ENCODE peak calls at places on chromosome 2, in eight cellular contexts. G is body of pancreas; Y is fibroblast of mammary gland; S is DND-41; J is CD8-positive, alpha-beta T cell; Z is kidney; A is IMR-90; X is tibial artery. T is an unnamed sample.

GRCh38 chr2:241207151-241207550 is 18.7 kb downstream of the ANO7 start:
- DNase-seq in J (no peak), A (no peak), S (no peak), Y (no peak), Z (no peak), X (no peak), G (no peak), T (no peak)

GRCh38 chr2:98907966-98908905 is 27.8 kb downstream of the CRACDL start:
- DNase-seq in Y (no peak), X (no peak), J (no peak), S (no peak), G (no peak), A (no peak), Z (peak), T (no peak)

GRCh38 chr2:22382439-22383169 is 1002.4 kb upstream of the KLHL29 start:
- DNase-seq in Z (no peak), J (no peak), X (no peak), A (no peak), S (no peak), G (no peak), Y (no peak), T (no peak)

GRCh38 chr2:64768426-64769033 is 114.8 kb upstream of the SERTAD2 start:
- DNase-seq in J (no peak), S (no peak), Z (no peak), G (no peak), A (no peak), X (no peak), Y (no peak), T (no peak)

GRCh38 chr2:147223119-147223518 is 621.7 kb upstream of the ACVR2A start:
- DNase-seq in J (no peak), A (no peak), X (no peak), Z (no peak), S (no peak), G (no peak), Y (no peak), T (no peak)

GRCh38 chr2:162574615-162575452 is 230.9 kb downstream of the GCA start:
- DNase-seq in S (no peak), A (no peak), Z (no peak), Y (no peak), X (no peak), G (peak), J (no peak), T (no peak)

GRCh38 chr2:23477392-23477791 is 92.4 kb downstream of the KLHL29 start:
- DNase-seq in G (no peak), J (no peak), S (no peak), Z (peak), A (no peak), X (no peak), Y (no peak), T (no peak)

GRCh38 chr2:120209427-120210233 is 13.6 kb downstream of the TMEM185B start:
- DNase-seq in J (no peak), A (no peak), Y (no peak), Z (peak), G (no peak), S (no peak), X (no peak), T (no peak)

GRCh38 chr2:20071397-20072383 is 20.3 kb upstream of the LAPTM4A start:
- DNase-seq in S (no peak), G (peak), J (no peak), Z (no peak), Y (peak), A (peak), X (peak), T (peak)

GRCh38 chr2:40220177-40220925 is 231.5 kb downstream of the SLC8A1 start:
- DNase-seq in J (no peak), A (peak), X (no peak), Z (no peak), Y (peak), S (no peak), G (peak), T (peak)

GRCh38 chr2:239308696-239309397 is 92.0 kb downstream of the HDAC4 start:
- DNase-seq in G (no peak), A (peak), J (no peak), S (peak), Z (peak), Y (peak), X (peak), T (peak)

GRCh38 chr2:103594823-103595222 is 833.0 kb downstream of the TMEM182 start:
- DNase-seq in Z (no peak), Y (no peak), G (no peak), A (no peak), J (no peak), S (no peak), X (no peak), T (no peak)

GRCh38 chr2:23662941-23663729 is 263.8 kb downstream of the ATAD2B start:
- DNase-seq in Y (no peak), Z (peak), G (no peak), J (no peak), S (no peak), X (no peak), A (no peak), T (no peak)

GRCh38 chr2:144835634-144836351 is 315.9 kb upstream of the ZEB2 start:
- DNase-seq in S (no peak), A (peak), J (no peak), Y (peak), G (no peak), X (no peak), Z (no peak), T (peak)

GRCh38 chr2:128307595-128307994 is 11.1 kb downstream of the HS6ST1 start:
- DNase-seq in J (no peak), Z (no peak), Y (no peak), S (no peak), G (no peak), A (no peak), X (peak), T (no peak)

GRCh38 chr2:96550787-96551604 is 14.4 kb downstream of the ARID5A start:
- DNase-seq in Y (no peak), Z (no peak), S (no peak), J (no peak), X (no peak), G (no peak), A (no peak), T (no peak)

GRCh38 chr2:69291004-69291650 is 95.9 kb downstream of the GFPT1 start:
- DNase-seq in J (no peak), Y (peak), Z (no peak), X (no peak), A (peak), G (no peak), S (no peak), T (peak)

GRCh38 chr2:207533609-207534008 is 3.8 kb downstream of the CREB1 start:
- DNase-seq in Y (no peak), S (no peak), J (no peak), A (no peak), X (no peak), G (no peak), Z (no peak), T (no peak)

GRCh38 chr2:102792538-102793208 is 30.8 kb downstream of the TMEM182 start:
- DNase-seq in Y (no peak), X (no peak), J (no peak), S (no peak), G (no peak), Z (no peak), A (no peak), T (no peak)

GRCh38 chr2:160494243-160494642 is 636 bp upstream of the RBMS1 start:
- DNase-seq in G (no peak), Z (no peak), A (no peak), Y (no peak), X (no peak), J (no peak), S (peak), T (peak)

GRCh38 chr2:160490760-160491367 is 2.7 kb downstream of the RBMS1 start:
- DNase-seq in A (no peak), S (no peak), X (no peak), Z (no peak), G (no peak), Y (peak), J (no peak), T (no peak)

GRCh38 chr2:160491922-160492371 is 1.7 kb downstream of the RBMS1 start:
- DNase-seq in Z (no peak), G (no peak), S (no peak), Y (peak), A (peak), J (no peak), X (no peak), T (peak)

GRCh38 chr2:160493227-160494028 is at the start of gene RBMS1:
- DNase-seq in S (peak), X (peak), J (peak), Y (peak), Z (peak), G (peak), A (peak), T (peak)

GRCh38 chr2:160492401-160493226 is 993 bp downstream of the RBMS1 start:
- DNase-seq in A (peak), G (peak), Z (peak), S (peak), X (peak), J (peak), Y (peak), T (peak)
- TF ChIP-seq CTCF in A (no peak), G (no peak), Z (no peak), S (no peak), X (no peak), J (no peak), Y (no peak), T (no peak)

GRCh38 chr2:48529676-48530032 is 300 bp upstream of the STON1 start:
- DNase-seq in X (no peak), A (no peak), Z (no peak), S (no peak), G (no peak), Y (no peak), J (no peak), T (no peak)
- H3K4me3 ChIP-seq in X (peak), A (peak), Z (peak), S (peak), G (peak), Y (peak), J (no peak), T (peak)

DNA sequence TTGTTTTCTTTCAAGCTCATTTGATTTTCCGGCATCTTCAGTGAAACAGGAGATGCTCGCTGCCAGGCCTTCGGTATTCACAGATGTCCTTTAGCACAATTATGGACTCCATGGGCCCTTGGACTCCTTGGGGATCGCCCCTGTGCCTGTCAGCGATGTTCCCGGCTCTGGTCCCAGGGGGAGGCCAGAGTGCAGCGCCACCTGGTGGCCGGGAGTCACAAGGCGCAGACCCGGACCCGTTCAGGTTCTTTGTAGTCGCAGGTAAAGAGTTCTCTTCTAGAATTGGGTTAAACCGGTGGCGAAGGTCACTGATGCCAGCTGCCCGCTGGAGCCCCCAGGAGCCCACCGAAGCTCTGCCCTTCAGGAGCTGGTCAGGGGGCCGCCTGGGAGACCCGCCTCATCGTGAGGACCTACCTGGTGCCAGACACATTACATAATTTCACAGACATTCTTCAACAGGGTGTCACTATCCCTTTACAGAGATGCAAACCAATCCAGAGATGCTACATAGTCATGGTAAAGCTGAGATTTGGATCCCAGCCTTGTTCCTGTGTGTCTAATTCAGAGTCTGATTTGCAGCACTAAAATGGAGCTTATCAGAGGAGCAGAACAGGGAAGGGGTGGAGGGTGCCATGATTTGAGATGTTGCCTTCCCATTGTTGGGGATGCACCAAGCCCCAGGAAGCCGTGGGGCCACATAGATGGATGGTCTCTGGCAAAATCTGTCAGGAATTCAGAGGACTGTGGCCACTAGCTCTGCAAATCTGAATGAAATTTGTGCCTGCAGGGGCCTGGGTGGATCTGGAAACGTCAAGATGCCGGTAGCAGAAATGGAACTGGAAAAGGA is 6.0 kb upstream of the INPP5D start:
- DNase-seq in A (peak), S (peak), Z (peak), J (peak), X (no peak), Y (peak), G (peak), T (peak)
- TF ChIP-seq CTCF in A (peak), S (peak), Z (peak), J (peak), X (peak), Y (peak), G (peak), T (peak)

GRCh38 chr2:47346107-47346506 is 56.8 kb upstream of the MSH2 start:
- DNase-seq in Y (no peak), Z (no peak), A (no peak), S (no peak), J (no peak), X (no peak), G (no peak), T (no peak)
- H3K4me3 ChIP-seq in Y (no peak), Z (no peak), A (no peak), S (no peak), J (no peak), X (no peak), G (no peak), T (no peak)

GRCh38 chr2:216448829-216449228 is 36.5 kb downstream of the SMARCAL1 start:
- DNase-seq in G (no peak), S (no peak), J (no peak), X (no peak), Y (no peak), A (no peak), Z (no peak), T (no peak)

GRCh38 chr2:216446343-216446742 is 34.1 kb downstream of the SMARCAL1 start:
- DNase-seq in S (no peak), J (no peak), A (no peak), X (no peak), G (no peak), Z (no peak), Y (no peak), T (no peak)

GRCh38 chr2:216445489-216445888 is 33.2 kb downstream of the SMARCAL1 start:
- DNase-seq in A (peak), G (no peak), Z (no peak), X (no peak), S (no peak), J (no peak), Y (no peak), T (no peak)

GRCh38 chr2:216450346-216450745 is 38.1 kb downstream of the SMARCAL1 start:
- DNase-seq in Z (no peak), X (no peak), S (no peak), J (no peak), G (no peak), Y (no peak), A (no peak), T (no peak)

GRCh38 chr2:216447293-216447692 is 35.0 kb downstream of the SMARCAL1 start:
- DNase-seq in J (no peak), X (no peak), Z (no peak), G (no peak), A (no peak), S (no peak), Y (no peak), T (no peak)
- TF ChIP-seq CTCF in J (no peak), X (no peak), Z (no peak), G (no peak), A (no peak), S (no peak), Y (no peak), T (no peak)

GRCh38 chr2:209368924-209369323 is 54.9 kb upstream of the MAP2 start:
- DNase-seq in S (no peak), A (peak), Y (peak), J (no peak), G (peak), X (peak), Z (peak), T (peak)

GRCh38 chr2:209371407-209371806 is 52.4 kb upstream of the MAP2 start:
- DNase-seq in A (no peak), X (no peak), Z (no peak), J (no peak), S (no peak), Y (no peak), G (no peak), T (no peak)

GRCh38 chr2:209367091-209367747 is 56.6 kb upstream of the MAP2 start:
- DNase-seq in G (no peak), Y (peak), Z (no peak), S (no peak), A (no peak), J (no peak), X (no peak), T (no peak)

DNA sequence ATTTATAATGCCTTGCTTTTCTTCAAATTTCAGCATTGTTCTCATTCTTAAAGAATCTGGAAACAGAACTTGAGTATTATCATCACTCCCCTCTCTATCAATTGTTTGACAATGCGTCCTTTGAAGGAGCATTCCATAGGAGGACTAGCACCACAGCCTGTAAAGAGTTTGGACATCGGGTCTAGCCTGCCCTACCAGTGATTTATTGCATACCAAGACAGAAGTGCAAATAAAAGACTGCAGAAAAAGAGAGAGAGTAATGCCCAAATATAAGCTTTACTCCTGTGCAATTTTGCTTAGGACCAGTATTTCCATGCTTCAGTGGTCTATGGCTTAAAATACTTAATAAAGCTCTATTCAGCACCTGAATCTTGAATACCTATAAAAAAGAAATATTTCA is 55.4 kb upstream of the MAP2 start:
- DNase-seq in Y (no peak), J (no peak), S (no peak), A (no peak), G (no peak), Z (no peak), X (no peak), T (no peak)
- H3K4me3 ChIP-seq in Y (no peak), J (no peak), S (no peak), A (no peak), G (no peak), Z (no peak), X (no peak), T (no peak)

DNA sequence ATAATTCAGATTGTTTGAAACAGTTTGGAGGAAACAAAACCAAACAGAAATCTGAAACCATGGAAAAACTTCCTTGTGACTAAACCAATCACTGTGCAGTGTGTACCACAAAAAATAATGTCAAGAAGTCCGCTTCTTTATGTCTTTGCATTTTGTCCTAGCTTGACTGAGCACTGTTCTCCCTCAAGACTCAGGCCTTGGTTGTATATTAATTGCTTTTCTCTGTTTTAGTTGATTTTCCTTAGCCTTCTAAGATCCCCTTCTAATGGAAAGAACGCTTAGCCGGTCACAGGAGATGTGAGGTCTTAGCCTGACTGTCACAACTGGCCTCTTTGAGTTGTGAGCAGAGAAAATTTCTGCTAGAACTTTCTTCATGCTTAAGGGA is 56.6 kb downstream of the LCLAT1 start:
- DNase-seq in Y (no peak), S (no peak), G (no peak), X (no peak), Z (no peak), A (no peak), J (no peak), T (no peak)
- TF ChIP-seq CTCF in Y (no peak), S (no peak), G (no peak), X (no peak), Z (no peak), A (no peak), J (no peak), T (no peak)

DNA sequence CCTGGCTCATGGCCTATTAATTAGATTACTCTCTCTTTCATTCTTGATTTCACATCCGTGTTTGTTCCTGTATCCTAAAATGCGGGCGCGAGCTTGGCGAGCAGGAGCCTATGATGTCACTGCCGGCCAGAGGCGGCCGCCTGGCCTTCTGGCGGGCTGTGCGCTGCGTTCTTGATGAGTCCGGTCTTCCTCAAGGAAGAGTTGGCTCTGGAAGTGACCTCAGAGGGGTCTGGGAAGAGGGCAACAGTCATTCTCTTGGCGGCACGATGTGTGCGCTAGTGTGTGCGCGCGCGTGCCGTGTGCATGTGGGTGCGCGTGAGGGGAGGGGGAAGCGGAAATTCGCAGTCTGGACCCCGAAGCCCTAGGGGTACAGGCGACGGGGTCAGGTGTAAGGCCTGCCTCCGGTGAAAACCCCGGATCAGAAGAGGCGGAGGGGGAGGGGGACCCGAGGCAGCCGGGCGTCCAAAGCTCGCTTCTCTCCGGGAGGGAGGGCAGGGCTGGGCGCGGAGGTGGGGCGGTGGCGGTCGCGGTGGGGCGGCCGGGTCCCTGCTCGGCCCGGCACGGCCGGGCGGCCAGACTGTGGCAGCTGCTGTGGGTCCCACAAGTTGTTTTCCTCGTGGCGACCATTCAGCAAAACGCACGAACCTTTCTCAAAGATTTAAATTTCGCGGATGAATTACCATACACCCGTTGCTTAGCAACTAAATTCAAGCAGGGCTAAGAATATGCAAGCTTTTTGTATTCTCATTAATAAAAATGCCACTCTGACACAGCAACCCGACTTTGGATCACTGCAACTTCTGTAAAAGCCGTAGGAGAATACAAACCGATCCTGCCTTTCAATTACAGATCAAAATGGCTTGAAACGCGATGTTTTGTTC is 8.4 kb downstream of the POU3F3 start:
- DNase-seq in J (no peak), A (no peak), G (no peak), Y (peak), X (no peak), Z (peak), S (no peak), T (no peak)
- H3K4me3 ChIP-seq in J (no peak), A (no peak), G (no peak), Y (no peak), X (no peak), Z (peak), S (no peak), T (no peak)

GRCh38 chr2:85181093-85181685 is 48.0 kb downstream of the TCF7L1 start:
- DNase-seq in Y (no peak), A (no peak), X (no peak), J (no peak), G (no peak), Z (no peak), S (no peak), T (peak)
- TF ChIP-seq CTCF in Y (no peak), A (no peak), X (peak), J (no peak), G (no peak), Z (no peak), S (peak), T (no peak)